ENCODE peak calls at places on chromosome 1, in nine cellular contexts. W is HAP-1, F is mesothelial cell of epicardium, L is COR-L47, G is SIG-M5, M is posterior cingulate gyrus, I is left ventricle myocardium inferior, B is GM13976, E is NCI-H1105. T is an unnamed sample.

GRCh38 chr1:204523605-204524215 is 7.5 kb downstream of the MDM4 start:
- DNase-seq in W (no peak), F (no peak), L (no peak), G (no peak), M (no peak), I (no peak), B (no peak), E (no peak), T (no peak)

GRCh38 chr1:29964718-29965533 is 728.6 kb downstream of the PTPRU start:
- DNase-seq in W (no peak), F (no peak), L (no peak), G (no peak), M (no peak), I (no peak), B (no peak), E (no peak), T (no peak)

GRCh38 chr1:94255476-94255875 is 18.1 kb upstream of the ARHGAP29 start:
- DNase-seq in W (no peak), F (no peak), L (no peak), G (no peak), M (no peak), I (no peak), B (no peak), E (no peak), T (no peak)

GRCh38 chr1:156920233-156921052 is at the start of gene LRRC71:
- DNase-seq in W (peak), F (peak), L (peak), G (no peak), M (peak), I (peak), B (peak), E (no peak), T (peak)

GRCh38 chr1:159853417-159853816 is 9.0 kb downstream of the VSIG8 start:
- DNase-seq in W (no peak), F (no peak), L (no peak), G (no peak), M (no peak), I (no peak), B (no peak), E (no peak), T (no peak)

GRCh38 chr1:147853391-147853790 is 49.2 kb upstream of the GJA8 start:
- DNase-seq in W (no peak), F (no peak), L (no peak), G (no peak), M (no peak), I (no peak), B (no peak), E (no peak), T (no peak)

GRCh38 chr1:234771642-234772344 is 161.8 kb upstream of the IRF2BP2 start:
- DNase-seq in W (peak), F (no peak), L (no peak), G (no peak), M (no peak), I (no peak), B (no peak), E (no peak), T (peak)

GRCh38 chr1:65467536-65467935 is 47.1 kb downstream of the LEPR start:
- DNase-seq in W (peak), F (no peak), L (peak), G (no peak), M (no peak), I (no peak), B (no peak), E (peak), T (peak)

GRCh38 chr1:110134050-110134595 is 16.2 kb upstream of the SLC6A17 start:
- DNase-seq in W (no peak), F (no peak), L (peak), G (no peak), M (no peak), I (no peak), B (no peak), E (no peak), T (peak)

GRCh38 chr1:201663777-201664176 is 124.8 kb downstream of the NAV1 start:
- DNase-seq in W (no peak), F (no peak), L (no peak), G (no peak), M (no peak), I (no peak), B (no peak), E (no peak), T (no peak)

GRCh38 chr1:196535727-196536126 is 72.5 kb downstream of the KCNT2 start:
- DNase-seq in W (peak), F (no peak), L (peak), G (no peak), M (no peak), I (no peak), B (no peak), E (no peak), T (peak)

GRCh38 chr1:235326719-235327558 is 1.0 kb downstream of the ARID4B start:
- DNase-seq in W (peak), F (peak), L (no peak), G (peak), M (peak), I (peak), B (peak), E (no peak), T (peak)

GRCh38 chr1:184854036-184854435 is 99.4 kb upstream of the EDEM3 start:
- DNase-seq in W (no peak), F (no peak), L (no peak), G (no peak), M (no peak), I (no peak), B (no peak), E (no peak), T (no peak)

GRCh38 chr1:211643324-211644212 is 31.9 kb downstream of the NEK2 start:
- DNase-seq in W (peak), F (peak), L (peak), G (no peak), M (peak), I (no peak), B (no peak), E (peak), T (peak)

GRCh38 chr1:180917306-180918065 is 4.8 kb downstream of the KIAA1614 start:
- DNase-seq in W (peak), F (no peak), L (no peak), G (no peak), M (no peak), I (no peak), B (no peak), E (no peak), T (no peak)